ENCODE peak calls at places on chromosomes 5 and 9, in ten cellular contexts. Y is caudate nucleus; S is A172; M is HEK293T; H is dorsolateral prefrontal cortex; Q is CD4-positive, CD25-positive, alpha-beta regulatory T cell; J is H54; L is hippocampal formation; C is LoVo; O is Right ventricle myocardium inferior. R is an unnamed sample.

GRCh38 chr5:148791696-148792095 is 34.7 kb upstream of the ADRB2 start:
- DNase-seq in Y (no peak), S (no peak), M (no peak), H (no peak), Q (no peak), J (no peak), L (no peak), C (peak), O (no peak), R (no peak)

GRCh38 chr5:10461041-10461440 is 19.4 kb downstream of the ROPN1L start:
- DNase-seq in Y (no peak), S (no peak), M (no peak), H (no peak), Q (no peak), J (no peak), L (no peak), C (no peak), O (no peak), R (no peak)

GRCh38 chr9:34220218-34220617 is 41.4 kb downstream of the UBAP1 start:
- DNase-seq in Y (no peak), S (no peak), M (no peak), H (no peak), Q (no peak), J (no peak), L (no peak), C (no peak), O (no peak), R (no peak)

GRCh38 chr5:138339464-138339863 is 1.4 kb downstream of the FAM53C start:
- DNase-seq in Y (no peak), S (no peak), M (no peak), H (no peak), Q (no peak), J (no peak), L (no peak), C (no peak), O (no peak), R (no peak)

GRCh38 chr9:71071633-71072032 is 49.8 kb downstream of the TRPM3 start:
- DNase-seq in Y (no peak), S (no peak), M (no peak), H (no peak), Q (no peak), J (no peak), L (no peak), C (no peak), O (no peak), R (no peak)

GRCh38 chr5:177372910-177373309 is 11.3 kb upstream of the SLC34A1 start:
- DNase-seq in Y (no peak), S (no peak), M (no peak), H (no peak), Q (no peak), J (no peak), L (no peak), C (no peak), O (no peak), R (no peak)

GRCh38 chr9:4417578-4418325 is 72.5 kb upstream of the SLC1A1 start:
- DNase-seq in Y (no peak), S (peak), M (no peak), H (no peak), Q (no peak), J (no peak), L (no peak), C (no peak), O (no peak), R (no peak)

GRCh38 chr5:139379626-139380449 is 3.3 kb downstream of the SLC23A1 start:
- DNase-seq in Y (no peak), S (no peak), M (no peak), H (no peak), Q (no peak), J (no peak), L (no peak), C (no peak), O (peak), R (no peak)

GRCh38 chr5:176178789-176179188 is 59.4 kb upstream of the SIMC1 start:
- DNase-seq in Y (no peak), S (no peak), M (no peak), H (no peak), Q (no peak), J (no peak), L (no peak), C (peak), O (no peak), R (no peak)

GRCh38 chr5:54362992-54363630 is 52.7 kb upstream of the ARL15 start:
- DNase-seq in Y (no peak), S (peak), M (no peak), H (no peak), Q (no peak), J (no peak), L (no peak), C (no peak), O (no peak), R (no peak)

GRCh38 chr5:169071-169727 is 22.1 kb upstream of the LRRC14B start:
- DNase-seq in Y (no peak), S (no peak), M (no peak), H (no peak), Q (no peak), J (no peak), L (no peak), C (no peak), O (peak), R (no peak)

GRCh38 chr9:36018755-36019720 is 17.7 kb upstream of the RECK start:
- DNase-seq in Y (no peak), S (no peak), M (no peak), H (no peak), Q (no peak), J (no peak), L (no peak), C (no peak), O (no peak), R (no peak)

GRCh38 chr9:18297532-18297872 is 176.5 kb upstream of the ADAMTSL1 start:
- DNase-seq in Y (no peak), S (no peak), M (peak), H (no peak), Q (no peak), J (no peak), L (no peak), C (no peak), O (no peak), R (no peak)

GRCh38 chr5:74232281-74232680 is 408.2 kb downstream of the ENC1 start:
- DNase-seq in Y (no peak), S (peak), M (no peak), H (no peak), Q (no peak), J (no peak), L (no peak), C (no peak), O (no peak), R (no peak)

GRCh38 chr9:115517335-115518075 is 399.5 kb upstream of the TNC start:
- DNase-seq in Y (no peak), S (no peak), M (no peak), H (no peak), Q (no peak), J (no peak), L (no peak), C (no peak), O (no peak), R (no peak)

GRCh38 chr5:10209004-10209403 is 40.7 kb downstream of the ATPSCKMT start:
- DNase-seq in Y (no peak), S (no peak), M (no peak), H (no peak), Q (no peak), J (no peak), L (no peak), C (no peak), O (no peak), R (no peak)

GRCh38 chr5:158754018-158754514 is 345.6 kb downstream of the EBF1 start:
- DNase-seq in Y (no peak), S (peak), M (no peak), H (no peak), Q (no peak), J (no peak), L (no peak), C (no peak), O (no peak), R (no peak)

GRCh38 chr5:154970759-154971158 is 29.9 kb downstream of the MRPL22 start:
- DNase-seq in Y (no peak), S (peak), M (no peak), H (no peak), Q (no peak), J (no peak), L (no peak), C (no peak), O (no peak), R (no peak)

GRCh38 chr5:54007822-54008777 is 302.3 kb downstream of the ARL15 start:
- DNase-seq in Y (no peak), S (peak), M (no peak), H (no peak), Q (no peak), J (peak), L (no peak), C (no peak), O (no peak), R (no peak)

GRCh38 chr5:38226091-38226490 is 32.3 kb upstream of the EGFLAM start:
- DNase-seq in Y (no peak), S (no peak), M (no peak), H (no peak), Q (no peak), J (no peak), L (no peak), C (no peak), O (no peak), R (no peak)

GRCh38 chr5:33102551-33102950 is 338.2 kb upstream of the TARS1 start:
- DNase-seq in Y (no peak), S (no peak), M (no peak), H (no peak), Q (no peak), J (no peak), L (no peak), C (no peak), O (no peak), R (no peak)

GRCh38 chr5:150781706-150782614 is 3.4 kb downstream of the SMIM3 start:
- DNase-seq in Y (no peak), S (peak), M (no peak), H (no peak), Q (no peak), J (peak), L (no peak), C (no peak), O (peak), R (no peak)

GRCh38 chr5:142011572-142012185 is 1.1 kb downstream of the GNPDA1 start:
- DNase-seq in Y (no peak), S (no peak), M (no peak), H (no peak), Q (no peak), J (no peak), L (no peak), C (no peak), O (no peak), R (no peak)

GRCh38 chr5:175823731-175824525 is 47.5 kb upstream of the CPLX2 start:
- DNase-seq in Y (peak), S (no peak), M (no peak), H (no peak), Q (no peak), J (no peak), L (no peak), C (no peak), O (no peak), R (no peak)

GRCh38 chr5:80754900-80755299 is 100.1 kb upstream of the DHFR start:
- DNase-seq in Y (no peak), S (no peak), M (no peak), H (no peak), Q (no peak), J (no peak), L (no peak), C (no peak), O (no peak), R (no peak)

GRCh38 chr5:178116406-178116885 is 3.1 kb downstream of the N4BP3 start:
- DNase-seq in Y (no peak), S (no peak), M (no peak), H (no peak), Q (peak), J (no peak), L (no peak), C (no peak), O (no peak), R (no peak)

GRCh38 chr5:139473565-139473964 is 2.8 kb downstream of the SMIM33 start:
- DNase-seq in Y (no peak), S (peak), M (no peak), H (no peak), Q (no peak), J (no peak), L (no peak), C (no peak), O (no peak), R (no peak)

GRCh38 chr9:12060811-12061210 is 632.4 kb upstream of the TYRP1 start:
- DNase-seq in Y (no peak), S (no peak), M (no peak), H (no peak), Q (no peak), J (no peak), L (no peak), C (no peak), O (no peak), R (no peak)